ENCODE peak calls at places on chromosomes 5 and 9, in four cellular contexts. One of them, this sample, is unnamed.

GRCh38 chr5:103505581-103506305 is 56.8 kb downstream of the NUDT12 start:
- DNase-seq in LoVo: no peak
- DNase-seq in RPMI7951: peak
- DNase-seq in DMS153: no peak
- DNase-seq in this sample: no peak

GRCh38 chr5:151038801-151039238 is 18.4 kb downstream of the GPX3 start:
- DNase-seq in LoVo: no peak
- DNase-seq in DMS153: no peak
- DNase-seq in RPMI7951: peak
- DNase-seq in this sample: no peak

GRCh38 chr5:170597109-170597741 is 93.4 kb downstream of the KCNIP1 start:
- DNase-seq in DMS153: no peak
- DNase-seq in LoVo: peak
- DNase-seq in RPMI7951: peak
- DNase-seq in this sample: no peak

GRCh38 chr5:80761176-80761575 is 106.4 kb upstream of the DHFR start:
- DNase-seq in DMS153: no peak
- DNase-seq in LoVo: no peak
- DNase-seq in RPMI7951: no peak
- DNase-seq in this sample: no peak

GRCh38 chr9:98887918-98888510 is 55.7 kb upstream of the COL15A1 start:
- DNase-seq in RPMI7951: peak
- DNase-seq in DMS153: no peak
- DNase-seq in LoVo: peak
- DNase-seq in this sample: no peak

GRCh38 chr5:139222346-139222745 is 24.2 kb upstream of the SIL1 start:
- DNase-seq in RPMI7951: no peak
- DNase-seq in DMS153: peak
- DNase-seq in LoVo: no peak
- DNase-seq in this sample: peak

GRCh38 chr9:135126480-135127187 is 39.2 kb downstream of the OLFM1 start:
- DNase-seq in DMS153: peak
- DNase-seq in LoVo: peak
- DNase-seq in RPMI7951: peak
- DNase-seq in this sample: no peak

GRCh38 chr5:137997726-137998213 is 35.1 kb downstream of the FAM13B start:
- DNase-seq in LoVo: no peak
- DNase-seq in RPMI7951: peak
- DNase-seq in DMS153: no peak
- DNase-seq in this sample: no peak

GRCh38 chr5:135546912-135547311 is 11.1 kb upstream of the NEUROG1 start:
- DNase-seq in DMS153: no peak
- DNase-seq in RPMI7951: no peak
- DNase-seq in LoVo: no peak
- DNase-seq in this sample: no peak

GRCh38 chr9:130116346-130116745 is 55.9 kb upstream of the NCS1 start:
- DNase-seq in LoVo: no peak
- DNase-seq in DMS153: no peak
- DNase-seq in RPMI7951: no peak
- DNase-seq in this sample: no peak

GRCh38 chr5:54669285-54669684 is 151.7 kb downstream of the SNX18 start:
- DNase-seq in LoVo: no peak
- DNase-seq in RPMI7951: peak
- DNase-seq in DMS153: no peak
- DNase-seq in this sample: no peak

GRCh38 chr9:130236436-130236985 is 29.0 kb upstream of the HMCN2 start:
- DNase-seq in LoVo: no peak
- DNase-seq in RPMI7951: no peak
- DNase-seq in DMS153: no peak
- DNase-seq in this sample: no peak

GRCh38 chr9:13503599-13503998 is 224.1 kb upstream of the MPDZ start:
- DNase-seq in RPMI7951: no peak
- DNase-seq in LoVo: no peak
- DNase-seq in DMS153: no peak
- DNase-seq in this sample: no peak

GRCh38 chr5:127942246-127943060 is 141.1 kb upstream of the SLC12A2 start:
- DNase-seq in LoVo: peak
- DNase-seq in DMS153: peak
- DNase-seq in RPMI7951: no peak
- DNase-seq in this sample: peak

GRCh38 chr9:18429065-18429464 is 44.9 kb upstream of the ADAMTSL1 start:
- DNase-seq in DMS153: no peak
- DNase-seq in RPMI7951: no peak
- DNase-seq in LoVo: no peak
- DNase-seq in this sample: no peak

GRCh38 chr9:95116820-95117204 is 200.7 kb downstream of the FANCC start:
- DNase-seq in LoVo: no peak
- DNase-seq in DMS153: no peak
- DNase-seq in RPMI7951: no peak
- DNase-seq in this sample: no peak

GRCh38 chr5:32508806-32509805 is 64.6 kb upstream of the ZFR start:
- DNase-seq in LoVo: no peak
- DNase-seq in RPMI7951: peak
- DNase-seq in DMS153: no peak
- DNase-seq in this sample: no peak

GRCh38 chr5:141649056-141649688 is 2.0 kb downstream of the FCHSD1 start:
- DNase-seq in DMS153: no peak
- DNase-seq in LoVo: no peak
- DNase-seq in RPMI7951: no peak
- DNase-seq in this sample: no peak

GRCh38 chr9:134223091-134223490 is 58.7 kb upstream of the RNU6ATAC start:
- DNase-seq in LoVo: no peak
- DNase-seq in RPMI7951: no peak
- DNase-seq in DMS153: no peak
- DNase-seq in this sample: no peak

GRCh38 chr5:176463113-176463764 is 15.1 kb downstream of the FAF2 start:
- DNase-seq in RPMI7951: no peak
- DNase-seq in LoVo: no peak
- DNase-seq in DMS153: no peak
- DNase-seq in this sample: no peak

GRCh38 chr9:97900103-97900737 is 22.1 kb downstream of the TRMO start:
- DNase-seq in LoVo: no peak
- DNase-seq in RPMI7951: no peak
- DNase-seq in DMS153: no peak
- DNase-seq in this sample: no peak

GRCh38 chr5:78563621-78564020 is 85.0 kb downstream of the LHFPL2 start:
- DNase-seq in LoVo: no peak
- DNase-seq in DMS153: no peak
- DNase-seq in RPMI7951: no peak
- DNase-seq in this sample: no peak

GRCh38 chr9:129550199-129550839 is 70.6 kb downstream of the C9orf50 start:
- DNase-seq in RPMI7951: peak
- DNase-seq in DMS153: no peak
- DNase-seq in LoVo: peak
- DNase-seq in this sample: peak

GRCh38 chr5:95988877-95989276 is 27.2 kb upstream of the ELL2 start:
- DNase-seq in LoVo: no peak
- DNase-seq in DMS153: no peak
- DNase-seq in RPMI7951: no peak
- DNase-seq in this sample: peak

GRCh38 chr9:73213300-73213699 is 61.6 kb downstream of the ANXA1 start:
- DNase-seq in LoVo: no peak
- DNase-seq in DMS153: no peak
- DNase-seq in RPMI7951: no peak
- DNase-seq in this sample: no peak

GRCh38 chr5:78647411-78647818 is 1.2 kb downstream of the LHFPL2 start:
- DNase-seq in DMS153: no peak
- DNase-seq in RPMI7951: peak
- DNase-seq in LoVo: peak
- DNase-seq in this sample: peak

GRCh38 chr5:148005788-148006520 is 57.8 kb upstream of the SPINK5 start:
- DNase-seq in RPMI7951: no peak
- DNase-seq in DMS153: no peak
- DNase-seq in LoVo: no peak
- DNase-seq in this sample: no peak

GRCh38 chr5:56088967-56089829 is 94.4 kb upstream of the IL6ST start:
- DNase-seq in RPMI7951: peak
- DNase-seq in DMS153: no peak
- DNase-seq in LoVo: peak
- DNase-seq in this sample: no peak

GRCh38 chr9:136261686-136262430 is 16.2 kb upstream of the QSOX2 start:
- DNase-seq in LoVo: no peak
- DNase-seq in DMS153: no peak
- DNase-seq in RPMI7951: no peak
- DNase-seq in this sample: no peak

GRCh38 chr5:91928751-91929521 is 545.8 kb upstream of the ARRDC3 start:
- DNase-seq in LoVo: peak
- DNase-seq in RPMI7951: peak
- DNase-seq in DMS153: no peak
- DNase-seq in this sample: peak

GRCh38 chr5:125005287-125005686 is 258.8 kb upstream of the ZNF608 start:
- DNase-seq in RPMI7951: no peak
- DNase-seq in DMS153: no peak
- DNase-seq in LoVo: no peak
- DNase-seq in this sample: no peak

GRCh38 chr9:98369896-98370295 is 114.4 kb upstream of the TBC1D2 start:
- DNase-seq in DMS153: no peak
- DNase-seq in RPMI7951: no peak
- DNase-seq in LoVo: no peak
- DNase-seq in this sample: no peak

GRCh38 chr5:6703791-6704190 is 9.4 kb upstream of the TENT4A start:
- DNase-seq in RPMI7951: peak
- DNase-seq in DMS153: no peak
- DNase-seq in LoVo: no peak
- DNase-seq in this sample: no peak

GRCh38 chr9:114653556-114654159 is 3.9 kb downstream of the TEX53 start:
- DNase-seq in DMS153: peak
- DNase-seq in LoVo: peak
- DNase-seq in RPMI7951: peak
- DNase-seq in this sample: peak